ENCODE peak calls at places on chromosomes 13 and 19, in five cellular contexts. O, B, N, F and I are unnamed samples.

GRCh38 chr13:101425623-101426022 is 9.3 kb upstream of the NALCN start:
- DNase-seq in F (no peak), N (no peak), B (no peak), O (no peak), I (peak)

GRCh38 chr13:50236898-50237318 is 221.7 kb downstream of the KCNRG start:
- DNase-seq in N (no peak), F (no peak), O (no peak), B (peak), I (no peak)

GRCh38 chr19:14139944-14140343 is 3.6 kb upstream of the ASF1B start:
- DNase-seq in O (no peak), N (no peak), B (no peak), F (no peak), I (no peak)

GRCh38 chr13:112233256-112233655 is 142.9 kb upstream of the SPACA7 start:
- DNase-seq in B (no peak), F (no peak), N (no peak), O (no peak), I (no peak)

GRCh38 chr13:50529154-50529882 is 314.2 kb downstream of the DLEU7 start:
- DNase-seq in N (no peak), F (no peak), O (peak), B (no peak), I (no peak)

GRCh38 chr19:1237754-1238372 is at the start of gene CBARP:
- DNase-seq in N (no peak), O (no peak), F (no peak), B (no peak), I (peak)

GRCh38 chr13:112244495-112245177 is 131.5 kb upstream of the SPACA7 start:
- DNase-seq in B (no peak), N (no peak), O (no peak), F (no peak), I (no peak)

GRCh38 chr19:17658666-17659065 is 29.5 kb downstream of the UNC13A start:
- DNase-seq in B (no peak), N (no peak), F (no peak), O (no peak), I (no peak)

GRCh38 chr19:44552324-44552723 is 22.8 kb upstream of the CEACAM20 start:
- DNase-seq in B (no peak), O (peak), F (peak), N (peak), I (peak)

GRCh38 chr19:1245884-1246816 is 2.2 kb upstream of the MIDN start:
- DNase-seq in B (no peak), N (peak), F (no peak), O (no peak), I (no peak)

GRCh38 chr13:90792335-90792734 is 555.2 kb upstream of the MIR17HG start:
- DNase-seq in N (no peak), B (no peak), F (no peak), O (no peak), I (no peak)

GRCh38 chr13:30780338-30780981 is 45.1 kb downstream of the ALOX5AP start:
- DNase-seq in B (no peak), N (no peak), O (no peak), F (no peak), I (no peak)

GRCh38 chr19:798415-799075 is 1.3 kb downstream of the PTBP1 start:
- DNase-seq in N (peak), B (no peak), O (no peak), F (no peak), I (peak)

GRCh38 chr19:4633140-4633967 is 6.0 kb upstream of the TNFAIP8L1 start:
- DNase-seq in F (no peak), O (peak), N (peak), B (peak), I (peak)

GRCh38 chr13:99542788-99543406 is 41.6 kb downstream of the TM9SF2 start:
- DNase-seq in O (no peak), F (no peak), B (peak), N (no peak), I (no peak)

GRCh38 chr13:103539265-103539664 is 473.0 kb upstream of the SLC10A2 start:
- DNase-seq in O (no peak), B (no peak), N (no peak), F (no peak), I (no peak)

GRCh38 chr19:7521551-7522071 is 813 bp upstream of the MCOLN1 start:
- DNase-seq in N (no peak), B (no peak), F (no peak), O (no peak), I (no peak)

GRCh38 chr19:35843676-35844481 is 8.4 kb downstream of the NPHS1 start:
- DNase-seq in N (no peak), B (no peak), O (peak), F (no peak), I (peak)

GRCh38 chr13:93625536-93625935 is 398.9 kb downstream of the GPC6 start:
- DNase-seq in B (no peak), F (no peak), O (no peak), N (no peak), I (no peak)

GRCh38 chr13:67148219-67148583 is 81.9 kb downstream of the PCDH9 start:
- DNase-seq in O (no peak), B (no peak), F (no peak), N (no peak), I (no peak)

GRCh38 chr19:51396175-51396574 is 5.8 kb upstream of the C19orf84 start:
- DNase-seq in O (no peak), F (no peak), B (no peak), N (no peak), I (no peak)

GRCh38 chr13:36072127-36072526 is 59.1 kb downstream of the DCLK1 start:
- DNase-seq in O (no peak), B (no peak), N (no peak), F (no peak), I (no peak)

GRCh38 chr13:110799246-110800236 is 86.0 kb downstream of the ING1 start:
- DNase-seq in F (no peak), N (no peak), B (no peak), O (no peak), I (no peak)

GRCh38 chr13:85093808-85094207 is 705.4 kb downstream of the SLITRK6 start:
- DNase-seq in O (no peak), N (no peak), F (no peak), B (no peak), I (no peak)

GRCh38 chr19:11125994-11126685 is 29.4 kb downstream of the SPC24 start:
- DNase-seq in B (no peak), O (peak), N (peak), F (no peak), I (peak)

GRCh38 chr13:32790731-32791130 is 204.5 kb downstream of the PDS5B start:
- DNase-seq in O (peak), N (peak), F (no peak), B (no peak), I (no peak)

GRCh38 chr19:14127929-14128509 is 8.4 kb downstream of the ASF1B start:
- DNase-seq in F (no peak), B (peak), N (no peak), O (no peak), I (no peak)

GRCh38 chr13:46684287-46685001 is 112.5 kb downstream of the ESD start:
- DNase-seq in F (peak), B (no peak), O (no peak), N (peak), I (no peak)

GRCh38 chr13:85586422-85586831 is 212.8 kb downstream of the SLITRK6 start:
- DNase-seq in O (peak), N (no peak), B (no peak), F (no peak), I (no peak)

GRCh38 chr13:113777311-113778260 is 18.6 kb downstream of the TMEM255B start:
- DNase-seq in B (no peak), O (no peak), N (no peak), F (no peak), I (peak)

GRCh38 chr19:42326969-42327368 is 1.5 kb downstream of the MEGF8 start:
- DNase-seq in B (no peak), O (no peak), F (no peak), N (no peak), I (no peak)

GRCh38 chr19:42480335-42481095 is 37.8 kb upstream of the CXCL17 start:
- DNase-seq in O (peak), F (no peak), N (peak), B (no peak), I (no peak)

GRCh38 chr13:48443442-48444208 is 30.7 kb upstream of the LPAR6 start:
- DNase-seq in N (no peak), B (no peak), F (no peak), O (no peak), I (no peak)

GRCh38 chr19:7348587-7349230 is at the start of gene ARHGEF18:
- DNase-seq in O (no peak), F (no peak), B (peak), N (no peak), I (no peak)

GRCh38 chr19:19051478-19052213 is 12.1 kb upstream of the SLC25A42 start:
- DNase-seq in O (no peak), N (no peak), F (no peak), B (no peak), I (peak)

GRCh38 chr13:96898855-96899254 is 95.4 kb downstream of the OXGR1 start:
- DNase-seq in B (no peak), N (no peak), O (no peak), F (no peak), I (no peak)

GRCh38 chr19:23547816-23548430 is 139.1 kb downstream of the ZNF675 start:
- DNase-seq in N (no peak), F (no peak), B (no peak), O (no peak), I (no peak)

DNA sequence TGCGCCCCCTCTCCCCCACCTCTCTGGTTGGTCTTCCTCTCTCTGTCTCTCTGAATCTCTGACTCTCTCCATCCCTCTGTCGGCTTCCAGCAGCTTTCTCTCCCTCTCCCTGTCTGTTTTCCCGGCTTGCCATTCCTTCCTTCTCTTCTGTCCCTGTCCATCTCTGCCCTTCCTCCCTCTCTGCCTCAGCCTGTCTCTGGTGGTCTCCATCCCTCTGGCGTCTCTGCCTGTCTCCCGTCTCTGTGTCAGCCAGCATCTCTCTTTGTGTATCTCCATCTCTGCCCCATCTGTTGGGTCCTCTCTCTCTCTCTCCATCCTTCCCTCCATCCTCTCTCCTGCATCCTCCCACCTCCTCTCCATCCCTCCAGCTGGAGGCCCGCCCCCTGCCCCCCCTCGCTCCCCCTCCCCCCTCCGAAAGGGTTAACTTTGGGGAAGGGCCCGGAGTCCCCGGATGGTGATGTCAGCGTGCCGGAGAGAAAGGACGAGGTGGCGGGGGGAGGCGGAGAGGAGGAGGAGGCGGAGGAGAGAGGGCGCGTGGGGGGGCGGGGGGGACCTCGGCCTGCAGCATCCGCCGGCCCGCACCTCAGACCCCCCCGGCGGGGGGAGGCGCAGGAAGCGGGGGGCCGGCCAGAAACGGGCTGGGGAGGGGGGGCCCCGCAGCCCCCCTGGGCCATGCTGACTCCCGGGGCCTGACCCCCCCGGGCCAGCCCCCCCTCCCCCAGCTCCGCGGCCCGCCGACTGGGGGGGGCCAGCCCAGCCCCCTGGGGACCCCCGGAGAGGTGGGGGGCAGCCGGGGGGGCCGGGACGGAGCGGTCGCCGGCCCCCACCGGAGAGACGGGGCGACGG is at the start of gene BRSK1:
- DNase-seq in F (no peak), O (peak), N (no peak), B (no peak), I (peak)
- TF ChIP-seq KDM1A in F (peak), O (no peak), N (no peak), B (no peak), I (peak)

GRCh38 chr19:40228371-40228770 is 1.9 kb upstream of the CCNP start:
- DNase-seq in O (no peak), N (no peak), F (no peak), B (no peak), I (no peak)
- TF ChIP-seq KDM1A in O (no peak), N (no peak), F (no peak), B (no peak), I (no peak)

DNA sequence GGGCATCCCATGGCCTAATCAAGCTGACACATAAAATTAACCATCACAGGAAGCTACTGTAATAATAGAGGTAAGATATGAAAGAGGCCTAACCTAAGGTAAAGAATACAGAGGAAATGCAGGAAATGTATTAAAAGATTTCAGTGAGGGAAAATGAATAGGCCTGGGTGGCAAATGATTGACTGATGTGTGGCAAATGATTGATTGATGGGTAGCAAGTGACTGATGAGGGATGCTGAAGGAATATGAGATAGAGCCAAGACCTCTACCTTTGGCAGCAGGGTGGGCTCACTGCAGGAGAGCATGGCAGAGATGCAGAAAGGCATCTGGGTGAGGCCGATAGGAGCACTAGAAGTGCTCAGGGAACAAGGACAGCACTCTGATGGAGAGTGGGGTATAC is 172.9 kb downstream of the KCTD12 start:
- DNase-seq in O (no peak), F (no peak), B (no peak), N (no peak), I (no peak)
- TF ChIP-seq KDM1A in O (no peak), F (no peak), B (no peak), N (no peak), I (no peak)

DNA sequence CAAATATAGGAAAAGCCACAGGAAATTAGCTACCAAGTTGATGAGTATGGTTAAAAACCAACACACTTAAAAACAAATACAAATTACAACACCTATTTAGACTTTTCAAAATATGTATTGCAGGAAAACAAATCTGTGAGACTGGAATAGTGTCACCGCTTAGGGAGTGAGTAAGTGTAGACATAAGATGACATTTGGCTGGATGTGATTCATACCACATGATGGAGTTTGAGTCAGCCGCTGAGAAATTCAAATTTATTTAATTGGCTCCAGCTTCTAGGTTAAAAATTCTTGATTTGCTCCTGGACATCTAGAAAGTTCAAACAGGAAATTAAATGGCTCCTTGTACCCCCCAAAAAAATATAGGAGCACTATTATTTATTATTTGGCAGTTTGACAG is 531.7 kb downstream of the SLITRK1 start:
- DNase-seq in O (peak), F (no peak), N (no peak), B (no peak), I (no peak)
- TF ChIP-seq KDM1A in O (no peak), F (no peak), N (no peak), B (no peak), I (no peak)

DNA sequence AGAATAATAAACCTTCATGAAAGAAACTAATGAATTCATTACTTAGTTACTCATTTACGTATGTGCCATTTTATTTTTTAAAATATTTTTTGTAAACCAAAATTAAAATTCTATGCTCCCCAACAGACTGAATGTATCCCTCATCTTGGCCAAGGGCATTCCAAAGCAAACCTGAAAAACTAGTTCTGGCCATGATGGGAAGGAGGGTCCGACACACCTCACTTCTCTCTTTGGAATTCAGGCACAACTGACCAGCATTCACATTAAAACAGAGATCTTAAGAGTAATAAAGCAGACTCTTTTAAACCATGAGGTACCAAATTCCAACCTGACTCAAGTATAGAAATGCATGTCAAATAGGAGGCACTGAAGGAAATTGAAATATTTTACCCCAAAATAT is 1576.9 kb upstream of the SPRY2 start:
- DNase-seq in B (no peak), N (no peak), O (no peak), F (no peak), I (no peak)
- TF ChIP-seq KDM1A in B (no peak), N (no peak), O (no peak), F (no peak), I (no peak)

DNA sequence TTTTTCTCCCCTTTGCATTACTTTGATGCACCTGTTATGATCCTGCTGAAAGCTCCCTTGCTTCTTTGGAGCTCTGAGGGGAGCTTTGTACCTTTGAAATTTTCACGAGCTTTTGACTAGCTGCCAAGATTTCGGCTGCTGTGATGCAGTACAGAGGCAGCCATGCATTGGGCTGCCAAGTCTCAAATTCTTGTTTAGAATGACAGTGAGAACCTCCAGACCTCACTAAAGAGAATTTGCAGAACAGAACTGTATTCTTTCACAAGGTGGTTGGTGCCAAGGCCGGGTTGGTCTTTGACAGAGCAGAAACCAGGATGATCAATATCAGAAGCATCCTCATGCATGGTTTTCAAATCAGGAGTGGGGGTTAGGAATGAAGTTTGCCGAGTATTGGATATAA is 414.8 kb downstream of the GPC5 start:
- DNase-seq in F (no peak), O (no peak), B (no peak), N (no peak), I (no peak)
- TF ChIP-seq KDM1A in F (no peak), O (no peak), B (no peak), N (no peak), I (no peak)

DNA sequence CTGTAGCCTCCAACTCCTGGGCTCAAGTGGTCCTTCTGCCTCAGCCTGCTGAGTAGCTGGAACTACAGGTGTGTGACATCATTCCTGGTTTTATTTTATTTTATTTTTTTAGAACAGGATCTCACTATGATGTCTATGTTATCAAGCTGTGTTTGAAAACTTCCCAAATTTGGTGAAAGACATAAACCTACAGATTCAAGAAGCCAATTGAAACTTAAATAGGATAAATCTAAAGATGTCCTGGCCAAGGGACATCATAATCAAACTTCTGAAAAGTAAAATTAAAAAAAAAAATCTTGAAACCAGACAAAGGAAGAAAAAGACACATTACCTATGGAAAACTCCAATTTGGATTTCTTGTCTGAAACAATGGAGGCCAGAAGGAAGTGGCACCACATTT is 23.1 kb upstream of the PDX1 start:
- DNase-seq in N (no peak), B (no peak), O (no peak), F (no peak), I (no peak)
- TF ChIP-seq KDM1A in N (no peak), B (no peak), O (no peak), F (no peak), I (no peak)

GRCh38 chr13:74681891-74682290 is 547.7 kb upstream of the KLF12 start:
- DNase-seq in F (no peak), B (no peak), N (no peak), O (no peak), I (no peak)

GRCh38 chr13:74683411-74683810 is 549.2 kb upstream of the KLF12 start:
- DNase-seq in B (no peak), N (peak), O (no peak), F (no peak), I (no peak)

DNA sequence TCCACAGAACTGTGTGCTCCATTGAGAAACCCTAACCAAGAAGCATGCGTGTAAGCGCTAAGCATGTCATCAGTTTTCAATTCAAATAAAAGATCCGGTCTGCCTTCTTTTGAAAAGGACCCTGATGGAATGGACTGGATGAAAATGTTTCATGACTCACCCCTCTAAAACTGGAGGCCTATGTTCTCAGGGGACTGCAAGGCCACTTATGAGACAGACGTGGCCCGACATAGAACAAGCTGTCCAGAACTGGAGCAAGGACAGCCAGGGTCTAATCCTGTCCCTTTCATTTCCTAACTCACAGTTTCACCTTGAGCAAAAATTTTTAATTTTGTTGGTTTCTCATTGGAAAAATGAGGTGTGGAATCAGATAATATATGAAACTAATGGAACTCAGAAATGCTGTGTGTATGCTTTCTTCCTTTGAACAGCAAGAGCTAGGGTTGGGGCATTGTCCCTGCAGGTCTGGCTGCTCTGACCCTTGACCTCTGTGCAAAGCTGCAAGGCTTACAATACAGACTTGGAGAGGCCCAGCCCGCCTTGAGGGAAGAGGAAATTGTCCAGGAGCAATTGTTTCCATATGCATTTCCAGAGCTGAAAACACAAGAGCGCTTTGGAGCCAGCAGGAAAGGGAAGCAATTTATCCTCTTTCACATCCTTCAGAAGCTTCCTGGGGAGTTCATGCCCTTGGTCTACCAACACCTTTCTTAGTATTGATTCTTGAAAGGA is 553.4 kb upstream of the KLF12 start:
- DNase-seq in F (no peak), N (no peak), O (no peak), B (no peak), I (no peak)
- TF ChIP-seq KDM1A in F (no peak), N (no peak), O (no peak), B (no peak), I (no peak)

GRCh38 chr13:72458701-72459100 is 268.7 kb downstream of the MZT1 start:
- DNase-seq in N (no peak), B (no peak), F (no peak), O (no peak), I (no peak)
- TF ChIP-seq KDM1A in N (no peak), B (no peak), F (no peak), O (no peak), I (no peak)